ENCODE peak calls at places on chromosomes 6 and 20, in five cellular contexts. Z is NCI-H774, F is RCC 7860, U is HTR-8/SVneo, G is Daoy. O is an unnamed sample.

GRCh38 chr6:131948692-131949614 is 2.2 kb downstream of the CCN2 start:
- DNase-seq in U (no peak), Z (no peak), G (peak; percentile 74), F (peak; percentile 40), O (no peak)

GRCh38 chr20:23643665-23644064 is 5.9 kb upstream of the CST3 start:
- DNase-seq in G (no peak), Z (no peak), U (no peak), F (no peak), O (no peak)

GRCh38 chr20:38825901-38826625 is 20.6 kb downstream of the PPP1R16B start:
- DNase-seq in G (peak; percentile 57), F (no peak), Z (peak; percentile 17), U (peak; percentile 87), O (peak; percentile 71)

GRCh38 chr6:71502210-71502609 is 213.6 kb downstream of the OGFRL1 start:
- DNase-seq in G (no peak), F (no peak), Z (no peak), U (no peak), O (no peak)

GRCh38 chr6:127404594-127405178 is 54.5 kb downstream of the KIAA0408 start:
- DNase-seq in Z (no peak), F (no peak), U (no peak), G (no peak), O (no peak)

GRCh38 chr6:125453516-125453915 is 151.7 kb upstream of the HDDC2 start:
- DNase-seq in G (no peak), F (no peak), Z (no peak), U (no peak), O (no peak)

GRCh38 chr6:118678866-118679265 is 27.5 kb upstream of the CEP85L start:
- DNase-seq in F (no peak), Z (no peak), G (no peak), U (no peak), O (no peak)

GRCh38 chr6:151209071-151209831 is 30.5 kb upstream of the AKAP12 start:
- DNase-seq in U (peak; percentile 39), G (peak; percentile 59), Z (peak; percentile 61), F (no peak), O (peak; percentile 32)

GRCh38 chr6:75930954-75931689 is 141.3 kb downstream of the IMPG1 start:
- DNase-seq in U (no peak), F (no peak), G (no peak), Z (no peak), O (no peak)

GRCh38 chr6:14518515-14519217 is 401.1 kb downstream of the CD83 start:
- DNase-seq in U (no peak), G (peak; percentile 43), F (no peak), Z (no peak), O (no peak)

GRCh38 chr6:79250107-79250514 is 15.6 kb upstream of the HMGN3 start:
- DNase-seq in Z (no peak), G (no peak), U (no peak), F (no peak), O (no peak)

GRCh38 chr6:151254451-151255081 is 14.8 kb downstream of the AKAP12 start:
- DNase-seq in F (peak; percentile 18), G (peak; percentile 37), U (peak; percentile 67), Z (no peak), O (no peak)

GRCh38 chr20:57840066-57840465 is 130.3 kb upstream of the PMEPA1 start:
- DNase-seq in G (no peak), F (no peak), U (no peak), Z (no peak), O (no peak)

GRCh38 chr6:148507774-148508173 is 165.1 kb downstream of the SASH1 start:
- DNase-seq in Z (no peak), U (no peak), G (no peak), F (no peak), O (no peak)

GRCh38 chr6:77136086-77136485 is 327.2 kb downstream of the HTR1B start:
- DNase-seq in F (no peak), U (no peak), Z (no peak), G (no peak), O (no peak)

GRCh38 chr6:139711714-139712585 is 337.5 kb upstream of the CITED2 start:
- DNase-seq in G (peak; percentile 28), Z (no peak), F (no peak), U (no peak), O (no peak)

GRCh38 chr6:108029226-108029921 is 45.2 kb downstream of the OSTM1 start:
- DNase-seq in G (no peak), U (no peak), Z (no peak), F (no peak), O (peak; percentile 73)

GRCh38 chr6:129884211-129884610 is 23.1 kb upstream of the TMEM244 start:
- DNase-seq in G (no peak), Z (no peak), U (no peak), F (no peak), O (no peak)

GRCh38 chr6:123655520-123656306 is 19.0 kb upstream of the TRDN start:
- DNase-seq in G (peak; percentile 7), Z (peak; percentile 55), U (no peak), F (no peak), O (no peak)

GRCh38 chr6:37024665-37025337 is 19.3 kb downstream of the FGD2 start:
- DNase-seq in Z (no peak), U (peak; percentile 70), F (peak; percentile 41), G (peak; percentile 88), O (no peak)